ENCODE peak calls at places on chromosomes 6 and 20, in nine cellular contexts. One of them, this sample, is unnamed.
A peak's percentile ranks its signal among the peaks of the same experiment; 100 is the strongest.

GRCh38 chr6:128047989-128048388 is 147.1 kb upstream of the THEMIS start:
- DNase-seq in hepatocyte: no peak
- DNase-seq in HCT116: no peak
- DNase-seq in MM.1S: no peak
- DNase-seq in GM23248: no peak
- DNase-seq in GM23338: peak; percentile 17
- DNase-seq in neural progenitor cell: no peak
- DNase-seq in OCI-LY7: no peak
- DNase-seq in SK-N-SH: no peak
- DNase-seq in this sample: no peak

GRCh38 chr6:148973809-148974208 is 227.0 kb downstream of the UST start:
- DNase-seq in OCI-LY7: peak; percentile 12
- DNase-seq in hepatocyte: peak; percentile 52
- DNase-seq in GM23248: peak; percentile 72
- DNase-seq in HCT116: peak; percentile 21
- DNase-seq in MM.1S: no peak
- DNase-seq in GM23338: peak; percentile 68
- DNase-seq in neural progenitor cell: no peak
- DNase-seq in SK-N-SH: peak; percentile 27
- DNase-seq in this sample: peak; percentile 43

GRCh38 chr6:3749390-3749978 is 2.0 kb downstream of the PXDC1 start:
- DNase-seq in hepatocyte: peak; percentile 85
- DNase-seq in GM23248: no peak
- DNase-seq in neural progenitor cell: no peak
- DNase-seq in GM23338: peak; percentile 41
- DNase-seq in HCT116: no peak
- DNase-seq in SK-N-SH: no peak
- DNase-seq in MM.1S: no peak
- DNase-seq in OCI-LY7: no peak
- DNase-seq in this sample: peak; percentile 63

GRCh38 chr6:113879186-113880096 is 22.3 kb downstream of the MARCKS start:
- DNase-seq in SK-N-SH: peak; percentile 56
- DNase-seq in HCT116: peak; percentile 68
- DNase-seq in MM.1S: peak; percentile 66
- DNase-seq in OCI-LY7: peak; percentile 24
- DNase-seq in GM23338: peak; percentile 80
- DNase-seq in GM23248: peak; percentile 87
- DNase-seq in neural progenitor cell: peak; percentile 68
- DNase-seq in hepatocyte: peak; percentile 83
- DNase-seq in this sample: peak; percentile 76

GRCh38 chr6:7140631-7141366 is 33.0 kb downstream of the RREB1 start:
- DNase-seq in hepatocyte: peak; percentile 89
- DNase-seq in neural progenitor cell: peak; percentile 89
- DNase-seq in OCI-LY7: peak; percentile 54
- DNase-seq in MM.1S: peak; percentile 76
- DNase-seq in HCT116: peak; percentile 36
- DNase-seq in SK-N-SH: peak; percentile 95
- DNase-seq in GM23248: peak; percentile 94
- DNase-seq in GM23338: peak; percentile 86
- DNase-seq in this sample: peak; percentile 68

GRCh38 chr6:2739335-2739734 is 11.4 kb downstream of the MYLK4 start:
- DNase-seq in GM23248: peak; percentile 56
- DNase-seq in neural progenitor cell: no peak
- DNase-seq in MM.1S: no peak
- DNase-seq in OCI-LY7: no peak
- DNase-seq in hepatocyte: no peak
- DNase-seq in SK-N-SH: no peak
- DNase-seq in GM23338: no peak
- DNase-seq in HCT116: no peak
- DNase-seq in this sample: peak; percentile 63

GRCh38 chr6:131061771-131062160 is 1.3 kb downstream of the EPB41L2 start:
- DNase-seq in GM23338: no peak
- DNase-seq in GM23248: peak; percentile 64
- DNase-seq in MM.1S: no peak
- DNase-seq in SK-N-SH: no peak
- DNase-seq in OCI-LY7: peak; percentile 30
- DNase-seq in neural progenitor cell: no peak
- DNase-seq in HCT116: no peak
- DNase-seq in hepatocyte: no peak
- DNase-seq in this sample: no peak

GRCh38 chr6:24313477-24314141 is 44.2 kb downstream of the DCDC2 start:
- DNase-seq in GM23248: peak; percentile 67
- DNase-seq in HCT116: no peak
- DNase-seq in OCI-LY7: no peak
- DNase-seq in neural progenitor cell: peak; percentile 6
- DNase-seq in SK-N-SH: no peak
- DNase-seq in MM.1S: no peak
- DNase-seq in hepatocyte: peak; percentile 36
- DNase-seq in GM23338: peak; percentile 66
- DNase-seq in this sample: peak; percentile 89

GRCh38 chr6:100892116-100892515 is 11.0 kb upstream of the ASCC3 start:
- DNase-seq in neural progenitor cell: no peak
- DNase-seq in hepatocyte: no peak
- DNase-seq in GM23248: no peak
- DNase-seq in OCI-LY7: no peak
- DNase-seq in HCT116: no peak
- DNase-seq in GM23338: peak; percentile 52
- DNase-seq in MM.1S: no peak
- DNase-seq in SK-N-SH: peak; percentile 15
- DNase-seq in this sample: no peak

GRCh38 chr6:33850869-33851541 is 47.2 kb upstream of the MLN start:
- DNase-seq in neural progenitor cell: no peak
- DNase-seq in GM23338: no peak
- DNase-seq in OCI-LY7: no peak
- DNase-seq in MM.1S: no peak
- DNase-seq in GM23248: no peak
- DNase-seq in hepatocyte: no peak
- DNase-seq in SK-N-SH: no peak
- DNase-seq in HCT116: no peak
- DNase-seq in this sample: no peak

GRCh38 chr6:31702421-31702818 is 704 bp downstream of the ABHD16A start:
- DNase-seq in MM.1S: no peak
- DNase-seq in hepatocyte: no peak
- DNase-seq in GM23338: no peak
- DNase-seq in neural progenitor cell: no peak
- DNase-seq in GM23248: no peak
- DNase-seq in SK-N-SH: no peak
- DNase-seq in OCI-LY7: no peak
- DNase-seq in HCT116: no peak
- DNase-seq in this sample: peak; percentile 8

GRCh38 chr6:45076217-45076616 is 251.9 kb upstream of the RUNX2 start:
- DNase-seq in GM23338: no peak
- DNase-seq in GM23248: peak; percentile 57
- DNase-seq in neural progenitor cell: no peak
- DNase-seq in hepatocyte: no peak
- DNase-seq in HCT116: no peak
- DNase-seq in MM.1S: no peak
- DNase-seq in SK-N-SH: no peak
- DNase-seq in OCI-LY7: no peak
- DNase-seq in this sample: no peak

GRCh38 chr6:73041051-73041450 is 184.2 kb downstream of the KHDC1L start:
- DNase-seq in SK-N-SH: no peak
- DNase-seq in MM.1S: no peak
- DNase-seq in neural progenitor cell: no peak
- DNase-seq in HCT116: no peak
- DNase-seq in GM23338: no peak
- DNase-seq in OCI-LY7: no peak
- DNase-seq in GM23248: peak; percentile 36
- DNase-seq in hepatocyte: no peak
- DNase-seq in this sample: no peak

GRCh38 chr6:75201076-75201475 is 4.8 kb downstream of the COL12A1 start:
- DNase-seq in GM23338: no peak
- DNase-seq in MM.1S: no peak
- DNase-seq in GM23248: peak; percentile 52
- DNase-seq in hepatocyte: no peak
- DNase-seq in SK-N-SH: no peak
- DNase-seq in OCI-LY7: no peak
- DNase-seq in HCT116: no peak
- DNase-seq in neural progenitor cell: no peak
- DNase-seq in this sample: no peak

GRCh38 chr20:43843096-43843964 is 71.3 kb upstream of the TOX2 start:
- DNase-seq in GM23248: peak; percentile 92
- DNase-seq in MM.1S: peak; percentile 90
- DNase-seq in GM23338: no peak
- DNase-seq in hepatocyte: no peak
- DNase-seq in HCT116: no peak
- DNase-seq in SK-N-SH: no peak
- DNase-seq in OCI-LY7: no peak
- DNase-seq in neural progenitor cell: no peak
- DNase-seq in this sample: peak; percentile 96

GRCh38 chr6:43671801-43672690 is 15.5 kb downstream of the MRPS18A start:
- DNase-seq in neural progenitor cell: no peak
- DNase-seq in hepatocyte: peak; percentile 44
- DNase-seq in MM.1S: no peak
- DNase-seq in OCI-LY7: no peak
- DNase-seq in SK-N-SH: no peak
- DNase-seq in HCT116: no peak
- DNase-seq in GM23338: no peak
- DNase-seq in GM23248: no peak
- DNase-seq in this sample: no peak

GRCh38 chr20:48595495-48596475 is 232.0 kb downstream of the PREX1 start:
- DNase-seq in OCI-LY7: no peak
- DNase-seq in GM23248: no peak
- DNase-seq in SK-N-SH: no peak
- DNase-seq in MM.1S: no peak
- DNase-seq in HCT116: no peak
- DNase-seq in neural progenitor cell: no peak
- DNase-seq in GM23338: no peak
- DNase-seq in hepatocyte: peak; percentile 34
- DNase-seq in this sample: no peak
- TF ChIP-seq EZH2phosphoT487 in OCI-LY7: no peak
- TF ChIP-seq EZH2phosphoT487 in GM23248: no peak
- TF ChIP-seq EZH2phosphoT487 in SK-N-SH: no peak
- TF ChIP-seq EZH2phosphoT487 in MM.1S: no peak
- TF ChIP-seq EZH2phosphoT487 in HCT116: no peak
- TF ChIP-seq EZH2phosphoT487 in neural progenitor cell: no peak
- TF ChIP-seq EZH2phosphoT487 in GM23338: no peak
- TF ChIP-seq EZH2phosphoT487 in hepatocyte: peak; percentile 90
- TF ChIP-seq EZH2phosphoT487 in this sample: no peak

GRCh38 chr6:52635049-52635577 is 35.8 kb upstream of the TMEM14A start:
- DNase-seq in neural progenitor cell: no peak
- DNase-seq in MM.1S: no peak
- DNase-seq in hepatocyte: no peak
- DNase-seq in GM23248: peak; percentile 42
- DNase-seq in HCT116: no peak
- DNase-seq in SK-N-SH: no peak
- DNase-seq in OCI-LY7: no peak
- DNase-seq in GM23338: peak; percentile 6
- DNase-seq in this sample: no peak
- H3K27ac ChIP-seq in neural progenitor cell: no peak overlapping the region
- H3K27ac ChIP-seq in MM.1S: no peak overlapping the region
- H3K27ac ChIP-seq in hepatocyte: no peak overlapping the region
- H3K27ac ChIP-seq in GM23248: no peak overlapping the region
- H3K27ac ChIP-seq in HCT116: no peak overlapping the region
- H3K27ac ChIP-seq in SK-N-SH: peak overlapping the region; percentile 0
- H3K27ac ChIP-seq in OCI-LY7: no peak overlapping the region
- H3K27ac ChIP-seq in GM23338: no peak overlapping the region
- H3K27ac ChIP-seq in this sample: no peak overlapping the region

GRCh38 chr6:142925575-142926110 is 19.3 kb downstream of the HIVEP2 start:
- DNase-seq in SK-N-SH: no peak
- DNase-seq in MM.1S: no peak
- DNase-seq in GM23338: no peak
- DNase-seq in hepatocyte: peak; percentile 8
- DNase-seq in GM23248: peak; percentile 63
- DNase-seq in neural progenitor cell: no peak
- DNase-seq in HCT116: no peak
- DNase-seq in OCI-LY7: no peak
- DNase-seq in this sample: no peak
- TF ChIP-seq EZH2phosphoT487 in SK-N-SH: no peak
- TF ChIP-seq EZH2phosphoT487 in MM.1S: no peak
- TF ChIP-seq EZH2phosphoT487 in GM23338: no peak
- TF ChIP-seq EZH2phosphoT487 in hepatocyte: no peak
- TF ChIP-seq EZH2phosphoT487 in GM23248: no peak
- TF ChIP-seq EZH2phosphoT487 in neural progenitor cell: no peak
- TF ChIP-seq EZH2phosphoT487 in HCT116: no peak
- TF ChIP-seq EZH2phosphoT487 in OCI-LY7: no peak
- TF ChIP-seq EZH2phosphoT487 in this sample: no peak

GRCh38 chr6:168916576-168917207 is 337.0 kb downstream of the THBS2 start:
- DNase-seq in GM23338: no peak
- DNase-seq in neural progenitor cell: peak; percentile 13
- DNase-seq in GM23248: peak; percentile 48
- DNase-seq in MM.1S: no peak
- DNase-seq in hepatocyte: no peak
- DNase-seq in HCT116: no peak
- DNase-seq in SK-N-SH: no peak
- DNase-seq in OCI-LY7: no peak
- DNase-seq in this sample: no peak
- H3K27ac ChIP-seq in GM23338: no peak overlapping the region
- H3K27ac ChIP-seq in neural progenitor cell: no peak overlapping the region
- H3K27ac ChIP-seq in GM23248: no peak overlapping the region
- H3K27ac ChIP-seq in MM.1S: no peak overlapping the region
- H3K27ac ChIP-seq in hepatocyte: peak overlapping the region; percentile 88
- H3K27ac ChIP-seq in HCT116: no peak overlapping the region
- H3K27ac ChIP-seq in SK-N-SH: no peak overlapping the region
- H3K27ac ChIP-seq in OCI-LY7: no peak overlapping the region
- H3K27ac ChIP-seq in this sample: no peak overlapping the region

GRCh38 chr20:2131366-2131765 is 29.7 kb downstream of the STK35 start:
- DNase-seq in OCI-LY7: no peak
- DNase-seq in hepatocyte: no peak
- DNase-seq in GM23338: no peak
- DNase-seq in SK-N-SH: no peak
- DNase-seq in MM.1S: no peak
- DNase-seq in HCT116: peak; percentile 6
- DNase-seq in GM23248: peak; percentile 79
- DNase-seq in neural progenitor cell: no peak
- DNase-seq in this sample: peak; percentile 81
- TF ChIP-seq EZH2phosphoT487 in OCI-LY7: no peak
- TF ChIP-seq EZH2phosphoT487 in hepatocyte: no peak
- TF ChIP-seq EZH2phosphoT487 in GM23338: no peak
- TF ChIP-seq EZH2phosphoT487 in SK-N-SH: no peak
- TF ChIP-seq EZH2phosphoT487 in MM.1S: no peak
- TF ChIP-seq EZH2phosphoT487 in HCT116: no peak
- TF ChIP-seq EZH2phosphoT487 in GM23248: no peak
- TF ChIP-seq EZH2phosphoT487 in neural progenitor cell: no peak
- TF ChIP-seq EZH2phosphoT487 in this sample: no peak

GRCh38 chr6:168526841-168527281 is 85.9 kb downstream of the SMOC2 start:
- DNase-seq in GM23338: no peak
- DNase-seq in MM.1S: no peak
- DNase-seq in HCT116: no peak
- DNase-seq in neural progenitor cell: no peak
- DNase-seq in hepatocyte: no peak
- DNase-seq in SK-N-SH: no peak
- DNase-seq in GM23248: no peak
- DNase-seq in OCI-LY7: no peak
- DNase-seq in this sample: no peak
- H3K27ac ChIP-seq in GM23338: no peak overlapping the region
- H3K27ac ChIP-seq in MM.1S: no peak overlapping the region
- H3K27ac ChIP-seq in HCT116: no peak overlapping the region
- H3K27ac ChIP-seq in neural progenitor cell: no peak overlapping the region
- H3K27ac ChIP-seq in hepatocyte: no peak overlapping the region
- H3K27ac ChIP-seq in SK-N-SH: no peak overlapping the region
- H3K27ac ChIP-seq in GM23248: no peak overlapping the region
- H3K27ac ChIP-seq in OCI-LY7: no peak overlapping the region
- H3K27ac ChIP-seq in this sample: no peak overlapping the region

This sample was measured in PC-3.